ENCODE peak calls at places on chromosomes 13 and 19, in six cellular contexts. F is cardiac fibroblast; Q is prostate gland; J is DMS 273 treated with DMSO at 0.1 percent for 48 hours; H is IMR-90; R is activated CD4-positive, alpha-beta T cell treated with anti-CD3 and anti-CD28 coated beads, Interleukin-2, amount 10 ng/mL, durations not matched to agents 24 days and 14 days. K is an unnamed sample.

GRCh38 chr13:39892731-39893293 is 237.3 kb downstream of the COG6 start:
- DNase-seq in J (no peak), H (no peak), F (peak; percentile 51), R (peak; percentile 69), Q (no peak), K (no peak)

GRCh38 chr13:24563087-24563486 is 50.5 kb upstream of the PARP4 start:
- DNase-seq in Q (no peak), R (no peak), F (no peak), J (no peak), H (no peak), K (no peak)

GRCh38 chr19:45125360-45125759 is 32.4 kb downstream of the PPP1R37 start:
- DNase-seq in J (no peak), Q (no peak), F (no peak), R (no peak), H (no peak), K (no peak)

GRCh38 chr19:54554006-54554405 is 19.6 kb upstream of the LILRA2 start:
- DNase-seq in F (no peak), R (no peak), H (no peak), J (no peak), Q (no peak), K (no peak)

GRCh38 chr19:16764793-16765433 is 45.3 kb downstream of the NWD1 start:
- DNase-seq in J (no peak), Q (no peak), H (no peak), R (no peak), F (no peak), K (no peak)

GRCh38 chr13:103188688-103189326 is 122.6 kb upstream of the SLC10A2 start:
- DNase-seq in H (no peak), Q (no peak), J (no peak), R (no peak), F (peak; percentile 47), K (no peak)

GRCh38 chr13:28541966-28542365 is 47.0 kb upstream of the FLT1 start:
- DNase-seq in J (no peak), H (no peak), F (peak; percentile 20), Q (no peak), R (no peak), K (no peak)

GRCh38 chr19:11208526-11209471 is 11.5 kb upstream of the KANK2 start:
- DNase-seq in R (no peak), Q (no peak), J (no peak), F (peak; percentile 35), H (no peak), K (no peak)